ENCODE peak calls at places on chromosome 19, in nine cellular contexts. X is LoVo; H is neural crest cell; F is stimulated activated CD4-positive, alpha-beta T cell treated with anti-CD3 and anti-CD28 coated beads, TNF-alpha, amount 100 ng/mL, for 1 hour; D is hepatic stellate cell; J is GM12864; W is amygdala; Z is AML-193; R is iPS-NIHi11. M is an unnamed sample.

GRCh38 chr19:10744222-10744847 is 26.5 kb downstream of the DNM2 start:
- DNase-seq in X (no peak), H (no peak), F (no peak), D (no peak), J (no peak), W (no peak), Z (no peak), R (no peak), M (no peak)

GRCh38 chr19:54309811-54310210 is 3.2 kb downstream of the LILRA5 start:
- DNase-seq in X (no peak), H (no peak), F (no peak), D (no peak), J (no peak), W (no peak), Z (no peak), R (no peak), M (no peak)

GRCh38 chr19:1387684-1388636 is 4.3 kb downstream of the NDUFS7 start:
- DNase-seq in X (no peak), H (no peak), F (no peak), D (no peak), J (no peak), W (no peak), Z (no peak), R (no peak), M (no peak)

GRCh38 chr19:860481-861098 is 1.1 kb downstream of the CFD start:
- DNase-seq in X (peak), H (no peak), F (no peak), D (peak), J (no peak), W (no peak), Z (peak), R (peak), M (no peak)

GRCh38 chr19:2888739-2889224 is 11.9 kb upstream of the ZNF57 start:
- DNase-seq in X (no peak), H (no peak), F (no peak), D (no peak), J (no peak), W (no peak), Z (peak), R (no peak), M (no peak)

GRCh38 chr19:14476663-14477401 is 1.7 kb upstream of the PTGER1 start:
- DNase-seq in X (peak), H (no peak), F (no peak), D (peak), J (no peak), W (no peak), Z (peak), R (peak), M (peak)

GRCh38 chr19:39154626-39155100 is 29.1 kb downstream of the PAK4 start:
- DNase-seq in X (peak), H (no peak), F (no peak), D (no peak), J (no peak), W (no peak), Z (no peak), R (peak), M (no peak)

GRCh38 chr19:29329460-29330134 is 116.6 kb upstream of the UQCRFS1 start:
- DNase-seq in X (no peak), H (peak), F (no peak), D (no peak), J (no peak), W (no peak), Z (no peak), R (peak), M (no peak)

GRCh38 chr19:41367848-41368301 is 3.9 kb upstream of the B9D2 start:
- DNase-seq in X (no peak), H (no peak), F (no peak), D (peak), J (no peak), W (no peak), Z (peak), R (no peak), M (no peak)

GRCh38 chr19:4058696-4059492 is 7.8 kb downstream of the ZBTB7A start:
- DNase-seq in X (no peak), H (no peak), F (no peak), D (no peak), J (no peak), W (peak), Z (no peak), R (no peak), M (no peak)

GRCh38 chr19:11949201-11949600 is 15.6 kb upstream of the ZNF763 start:
- DNase-seq in X (no peak), H (no peak), F (no peak), D (no peak), J (no peak), W (no peak), Z (no peak), R (no peak), M (no peak)

GRCh38 chr19:33818426-33818825 is 21.8 kb downstream of the KCTD15 start:
- DNase-seq in X (no peak), H (no peak), F (no peak), D (no peak), J (no peak), W (no peak), Z (no peak), R (no peak), M (no peak)

GRCh38 chr19:43560687-43561086 is 14.6 kb downstream of the XRCC1 start:
- DNase-seq in X (no peak), H (no peak), F (no peak), D (peak), J (no peak), W (peak), Z (no peak), R (peak), M (no peak)

GRCh38 chr19:29404951-29405727 is 120.7 kb upstream of the VSTM2B start:
- DNase-seq in X (no peak), H (peak), F (no peak), D (no peak), J (no peak), W (peak), Z (no peak), R (peak), M (no peak)

GRCh38 chr19:43765109-43765876 is 10.5 kb upstream of the SMG9 start:
- DNase-seq in X (peak), H (no peak), F (peak), D (peak), J (peak), W (peak), Z (peak), R (no peak), M (peak)

GRCh38 chr19:15673176-15673654 is 328 bp downstream of the CYP4F12 start:
- DNase-seq in X (no peak), H (no peak), F (no peak), D (no peak), J (no peak), W (no peak), Z (no peak), R (no peak), M (no peak)

GRCh38 chr19:995051-995827 is 5.0 kb upstream of the GRIN3B start:
- DNase-seq in X (peak), H (no peak), F (no peak), D (no peak), J (no peak), W (peak), Z (no peak), R (no peak), M (no peak)

GRCh38 chr19:11054200-11054599 is 35.1 kb upstream of the LDLR start:
- DNase-seq in X (no peak), H (no peak), F (no peak), D (no peak), J (no peak), W (no peak), Z (no peak), R (no peak), M (no peak)

GRCh38 chr19:57269515-57270250 is 10.6 kb upstream of the ZNF460 start:
- DNase-seq in X (no peak), H (no peak), F (no peak), D (peak), J (no peak), W (no peak), Z (no peak), R (no peak), M (no peak)

GRCh38 chr19:35904312-35905068 is 2.2 kb downstream of the HCST start:
- DNase-seq in X (no peak), H (no peak), F (no peak), D (no peak), J (no peak), W (no peak), Z (peak), R (no peak), M (no peak)

GRCh38 chr19:57106646-57107235 is 13.0 kb upstream of the USP29 start:
- DNase-seq in X (no peak), H (no peak), F (no peak), D (no peak), J (no peak), W (no peak), Z (no peak), R (peak), M (no peak)

GRCh38 chr19:412356-413355 is 3.7 kb upstream of the C2CD4C start:
- DNase-seq in X (no peak), H (no peak), F (no peak), D (no peak), J (no peak), W (no peak), Z (no peak), R (peak), M (no peak)

GRCh38 chr19:46958542-46958941 is 61.1 kb upstream of the NPAS1 start:
- DNase-seq in X (no peak), H (no peak), F (no peak), D (no peak), J (no peak), W (no peak), Z (no peak), R (no peak), M (no peak)

GRCh38 chr19:27745978-27746542 is 1466.9 kb downstream of the UQCRFS1 start:
- DNase-seq in X (no peak), H (no peak), F (no peak), D (no peak), J (no peak), W (no peak), Z (no peak), R (no peak), M (no peak)

GRCh38 chr19:18203408-18203862 is 407 bp downstream of the RAB3A start:
- DNase-seq in X (no peak), H (no peak), F (no peak), D (no peak), J (no peak), W (peak), Z (no peak), R (no peak), M (no peak)

GRCh38 chr19:53131085-53131484 is 1.6 kb downstream of the ZNF415 start:
- DNase-seq in X (no peak), H (no peak), F (no peak), D (no peak), J (no peak), W (no peak), Z (no peak), R (no peak), M (no peak)

GRCh38 chr19:37329686-37330085 is 41.2 kb upstream of the ZNF527 start:
- DNase-seq in X (no peak), H (no peak), F (no peak), D (no peak), J (no peak), W (no peak), Z (no peak), R (peak), M (no peak)

GRCh38 chr19:927044-927706 is 1.3 kb downstream of the ARID3A start:
- DNase-seq in X (no peak), H (peak), F (no peak), D (peak), J (no peak), W (no peak), Z (no peak), R (peak), M (peak)

GRCh38 chr19:24065865-24066604 is 21.0 kb upstream of the ZNF254 start:
- DNase-seq in X (no peak), H (no peak), F (no peak), D (no peak), J (no peak), W (no peak), Z (peak), R (no peak), M (no peak)

GRCh38 chr19:3336680-3337523 is 29.5 kb upstream of the NFIC start:
- DNase-seq in X (no peak), H (no peak), F (no peak), D (peak), J (no peak), W (peak), Z (no peak), R (no peak), M (no peak)